ENCODE peak calls at places on chromosomes 11 and 22, in six cellular contexts. U is K562, V is A549, F is GM12878, H is HepG2, T is endothelial cell of umbilical vein. W is an unnamed sample.

GRCh38 chr11:69744435-69744834 is 30.7 kb downstream of the FGF4 start:
- DNase-seq in U (no peak), V (peak), F (no peak), H (peak), T (peak), W (no peak)

GRCh38 chr11:88484873-88485621 is 147.5 kb upstream of the CTSC start:
- DNase-seq in U (peak), V (peak), F (peak), H (peak), T (peak), W (peak)

GRCh38 chr11:8788616-8789015 is 106.0 kb downstream of the RPL27A start:
- DNase-seq in U (no peak), V (no peak), F (no peak), H (no peak), T (no peak), W (no peak)

GRCh38 chr22:49243965-49244364 is 583.7 kb downstream of the BRD1 start:
- DNase-seq in U (no peak), V (no peak), F (no peak), H (no peak), T (no peak), W (no peak)

GRCh38 chr11:2091112-2091746 is 48.0 kb downstream of the IGF2 start:
- DNase-seq in U (no peak), V (no peak), F (no peak), H (no peak), T (no peak), W (no peak)

GRCh38 chr22:40024201-40025061 is 29.7 kb downstream of the FAM83F start:
- DNase-seq in U (peak), V (peak), F (no peak), H (peak), T (peak), W (peak)

GRCh38 chr11:44351006-44351660 is 41.2 kb upstream of the ALX4 start:
- DNase-seq in U (no peak), V (no peak), F (peak), H (no peak), T (no peak), W (peak)

GRCh38 chr22:50085211-50085999 is at the start of gene MLC1:
- DNase-seq in U (peak), V (no peak), F (no peak), H (no peak), T (no peak), W (peak)

GRCh38 chr22:22787805-22788459 is 99.7 kb upstream of the IGLL5 start:
- DNase-seq in U (peak), V (peak), F (no peak), H (peak), T (peak), W (peak)

DNA sequence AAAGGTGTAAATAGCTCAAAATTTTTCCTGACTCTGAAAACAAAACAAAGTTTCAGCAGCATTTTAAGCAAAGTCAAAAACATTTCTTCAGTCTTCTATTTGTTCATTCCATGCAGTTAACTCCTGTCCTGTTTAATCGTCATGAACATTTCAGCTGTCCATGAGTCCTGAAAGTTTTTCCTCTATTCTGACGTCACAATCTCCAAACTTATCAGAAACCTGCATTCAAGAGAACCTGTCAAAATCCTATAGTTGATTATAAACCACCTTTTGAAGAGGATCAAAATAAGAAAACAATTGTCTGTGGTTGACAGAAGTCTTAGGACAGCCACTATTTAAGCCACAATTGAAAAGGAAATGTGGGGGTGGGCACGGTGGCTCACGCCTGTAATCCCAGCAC is 15.4 kb downstream of the FOLR3 start:
- DNase-seq in U (no peak), V (no peak), F (no peak), H (no peak), T (no peak), W (no peak)
- H3K4me3 ChIP-seq in U (no peak), V (no peak), F (no peak), H (no peak), T (no peak), W (no peak)

DNA sequence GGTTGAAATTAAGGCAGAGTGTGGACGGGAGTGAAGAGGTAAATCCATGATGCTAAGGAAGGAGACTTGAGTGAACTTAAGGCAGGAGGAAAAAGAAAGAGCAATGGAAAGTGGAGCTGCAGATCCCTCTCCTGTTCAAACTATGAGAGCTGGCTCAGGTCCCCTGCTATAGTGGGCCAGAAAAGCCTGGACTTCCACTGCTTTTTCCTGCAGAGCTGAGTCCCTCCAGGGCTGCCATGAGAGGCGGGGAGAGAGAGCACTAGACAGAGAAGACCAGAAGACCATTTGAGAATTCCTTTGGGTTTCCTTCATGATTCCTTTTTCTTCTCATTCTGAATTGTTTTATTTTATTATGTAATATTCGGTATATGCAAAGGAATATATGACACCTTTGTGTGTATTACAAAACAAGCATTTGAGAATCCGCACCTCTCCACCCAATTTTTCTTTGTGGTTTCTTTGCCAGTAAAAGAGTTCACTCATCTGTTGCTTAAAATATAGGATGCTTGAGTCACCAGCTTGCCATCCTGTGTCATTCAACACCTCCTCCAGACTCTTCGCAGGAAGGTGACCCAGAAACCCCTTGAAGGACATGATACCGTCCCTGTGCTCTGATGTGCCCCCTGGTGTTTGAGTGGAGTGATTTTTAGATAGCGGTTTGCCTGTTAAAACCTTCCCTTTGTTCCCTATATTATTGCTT is 24.4 kb downstream of the SREBF2 start:
- DNase-seq in U (peak), V (peak), F (peak), H (peak), T (peak), W (peak)
- TF ChIP-seq MYC in U (no peak), V (no peak), F (no peak), H (no peak), T (no peak), W (no peak)

GRCh38 chr11:6746086-6746618 is 25.6 kb downstream of the OR2AG2 start:
- DNase-seq in U (no peak), V (no peak), F (peak), H (no peak), T (peak), W (no peak)
- TF ChIP-seq POLR2A in U (no peak), V (no peak), F (peak), H (no peak), T (no peak), W (no peak)

DNA sequence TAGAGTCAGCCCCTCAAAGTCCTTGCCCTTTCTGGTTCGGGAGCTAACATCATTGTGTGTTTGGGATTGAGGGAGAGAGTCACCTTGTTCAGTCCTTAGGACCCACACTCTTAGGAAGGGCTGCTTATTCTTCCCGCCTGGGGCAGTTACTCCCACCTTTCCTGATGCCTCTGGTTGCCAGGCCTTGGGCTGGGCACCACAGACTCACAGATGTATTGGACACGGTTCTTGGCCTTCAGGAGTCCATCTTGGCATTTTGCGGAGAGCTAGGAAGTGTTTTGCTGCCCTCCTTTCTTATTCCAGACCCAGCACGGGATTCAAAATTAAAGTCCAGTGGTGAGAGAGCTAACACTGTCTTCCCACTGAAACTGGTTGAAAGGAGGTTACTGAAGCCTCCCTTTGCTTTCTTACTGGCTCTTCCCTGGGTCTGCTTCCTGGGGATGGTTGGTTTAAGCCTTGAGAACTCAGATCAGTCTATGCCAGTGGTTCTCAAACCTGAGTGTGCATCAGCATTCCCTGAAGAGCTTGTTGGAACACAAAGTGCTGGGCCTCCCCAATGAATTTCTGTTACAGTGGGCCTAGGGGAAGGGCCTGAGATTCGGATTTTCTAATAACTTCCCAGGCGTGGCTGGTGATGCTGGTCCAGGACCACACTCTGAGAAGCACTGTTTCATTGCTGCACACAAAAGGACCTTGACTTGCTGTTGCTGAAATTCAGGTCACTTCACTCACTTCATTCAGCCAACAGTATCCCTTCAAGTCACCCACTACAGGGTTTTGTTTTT is 1.4 kb downstream of the OSBP2 start:
- DNase-seq in U (no peak), V (no peak), F (no peak), H (no peak), T (no peak), W (no peak)
- H3K4me3 ChIP-seq in U (no peak), V (no peak), F (no peak), H (no peak), T (no peak), W (no peak)

GRCh38 chr11:117498791-117499190 is 171.1 kb downstream of the CEP164 start:
- DNase-seq in U (no peak), V (no peak), F (no peak), H (no peak), T (no peak), W (no peak)
- TF ChIP-seq MYC in U (no peak), V (no peak), F (no peak), H (no peak), T (no peak), W (no peak)

GRCh38 chr22:28601915-28602314 is 77.7 kb downstream of the TTC28 start:
- DNase-seq in U (no peak), V (no peak), F (no peak), H (peak), T (no peak), W (no peak)
- TF ChIP-seq POLR2A in U (no peak), V (no peak), F (no peak), H (no peak), T (no peak), W (no peak)

GRCh38 chr11:61828629-61829407 is 718 bp downstream of the FADS2 start:
- DNase-seq in U (no peak), V (peak), F (no peak), H (no peak), T (peak), W (peak)

GRCh38 chr11:61827573-61828378 is at the start of gene FADS2:
- DNase-seq in U (no peak), V (peak), F (peak), H (peak), T (peak), W (peak)

GRCh38 chr11:61828379-61828628 is 204 bp downstream of the FADS2 start:
- DNase-seq in U (no peak), V (no peak), F (no peak), H (no peak), T (no peak), W (no peak)

GRCh38 chr11:61829806-61830205 is 1.7 kb downstream of the FADS2 start:
- DNase-seq in U (no peak), V (no peak), F (no peak), H (no peak), T (no peak), W (no peak)

GRCh38 chr11:61826930-61827572 is 1.0 kb upstream of the FADS2 start:
- DNase-seq in U (no peak), V (no peak), F (no peak), H (no peak), T (no peak), W (peak)
- H3K4me3 ChIP-seq in U (no peak), V (peak), F (peak), H (no peak), T (peak), W (peak)

DNA sequence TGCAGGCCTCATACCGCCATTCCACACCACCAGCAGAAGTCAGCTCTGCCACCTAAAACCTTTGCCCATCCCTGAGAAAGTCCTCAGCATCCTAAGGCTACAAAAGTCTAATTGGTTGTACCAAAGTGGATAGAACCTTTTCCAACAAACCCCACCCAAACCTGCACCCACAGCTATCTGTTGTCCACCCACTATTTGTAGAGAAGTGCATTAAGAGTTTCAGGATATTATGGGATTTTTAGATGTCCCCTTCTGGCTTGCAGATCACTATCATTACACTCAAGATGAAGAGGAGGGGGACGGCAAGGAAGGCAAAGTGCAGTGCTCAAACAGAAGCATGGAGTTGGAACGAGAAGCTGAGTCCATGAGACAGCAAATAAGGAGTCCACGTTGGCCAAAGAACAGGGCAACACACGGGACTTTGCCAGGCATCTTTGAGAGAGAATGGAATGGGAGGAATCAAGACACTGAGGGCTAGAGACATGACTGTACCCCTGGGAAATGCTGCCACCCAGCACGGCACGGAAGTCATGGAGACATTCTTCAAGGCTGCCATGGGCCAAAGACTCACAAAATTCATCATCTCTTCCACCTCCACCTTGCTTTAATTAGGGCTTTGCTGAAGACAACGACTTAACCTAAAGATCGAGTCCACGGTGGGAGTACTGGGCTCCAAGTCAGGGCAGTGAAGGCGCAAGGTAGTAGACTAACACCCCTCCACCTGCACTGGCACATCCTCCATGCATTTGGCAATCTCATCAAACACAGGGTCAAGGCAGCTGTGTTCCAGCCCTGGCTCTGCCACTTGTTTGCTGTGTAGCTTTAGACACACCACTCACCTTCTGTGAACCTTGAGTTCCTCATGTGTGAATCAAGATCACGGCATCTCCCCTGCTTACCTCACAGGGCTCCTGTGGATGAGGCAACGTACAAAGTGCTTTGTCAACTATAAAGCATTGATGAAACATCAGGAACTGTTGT is 112.9 kb upstream of the TMEM45B start:
- DNase-seq in U (no peak), V (no peak), F (no peak), H (no peak), T (no peak), W (no peak)
- TF ChIP-seq MYC in U (no peak), V (no peak), F (no peak), H (no peak), T (no peak), W (no peak)

GRCh38 chr22:37739000-37739399 is 42.2 kb downstream of the TRIOBP start:
- DNase-seq in U (no peak), V (no peak), F (no peak), H (no peak), T (no peak), W (peak)
- TF ChIP-seq POLR2A in U (no peak), V (no peak), F (no peak), H (no peak), T (no peak), W (no peak)

W was measured in NB4.